ENCODE peak calls at places on chromosomes 2 and 18, in four cellular contexts. Q, N, R and I are unnamed samples.

GRCh38 chr18:24949908-24950307 is 402.1 kb downstream of the ZNF521 start:
- DNase-seq in Q (no peak), N (no peak), R (no peak), I (no peak)

GRCh38 chr2:190511104-190511503 is 23.4 kb downstream of the NEMP2 start:
- DNase-seq in Q (no peak), N (no peak), R (peak; percentile 53), I (no peak)

GRCh38 chr2:83168377-83168776 is 1290.7 kb downstream of the SUCLG1 start:
- DNase-seq in Q (no peak), N (no peak), R (no peak), I (no peak)

GRCh38 chr2:128756372-128756730 is 437.7 kb upstream of the HS6ST1 start:
- DNase-seq in Q (peak; percentile 46), N (no peak), R (no peak), I (no peak)

GRCh38 chr2:210496512-210496911 is 20.0 kb upstream of the LANCL1 start:
- DNase-seq in Q (no peak), N (no peak), R (no peak), I (no peak)

GRCh38 chr18:1999387-1999786 is 571.9 kb downstream of the METTL4 start:
- DNase-seq in Q (no peak), N (no peak), R (no peak), I (no peak)

GRCh38 chr2:136736236-136736635 is 29.1 kb upstream of the THSD7B start:
- DNase-seq in Q (no peak), N (no peak), R (no peak), I (no peak)

GRCh38 chr2:27078267-27079194 is at the start of gene EMILIN1:
- DNase-seq in Q (peak; percentile 85), N (peak; percentile 96), R (peak; percentile 96), I (peak; percentile 83)

GRCh38 chr2:235505210-235505741 is 11.4 kb downstream of the AGAP1 start:
- DNase-seq in Q (no peak), N (peak; percentile 48), R (no peak), I (no peak)

GRCh38 chr2:16002144-16002543 is 61.8 kb downstream of the MYCN start:
- DNase-seq in Q (no peak), N (no peak), R (no peak), I (no peak)

GRCh38 chr2:28543316-28544068 is 47.6 kb downstream of the PLB1 start:
- DNase-seq in Q (no peak), N (no peak), R (peak; percentile 56), I (peak; percentile 49)

GRCh38 chr2:23361185-23361584 is 23.8 kb upstream of the KLHL29 start:
- DNase-seq in Q (no peak), N (no peak), R (no peak), I (no peak)

GRCh38 chr2:199704358-199705238 is 146.4 kb downstream of the FTCDNL1 start:
- DNase-seq in Q (no peak), N (no peak), R (no peak), I (no peak)

GRCh38 chr18:23115683-23116096 is 19.6 kb upstream of the CABLES1 start:
- DNase-seq in Q (no peak), N (no peak), R (peak; percentile 95), I (peak; percentile 88)

GRCh38 chr18:23165271-23165670 is 30.0 kb downstream of the CABLES1 start:
- DNase-seq in Q (no peak), N (no peak), R (no peak), I (no peak)

GRCh38 chr2:69483024-69483423 is 45.8 kb upstream of the NFU1 start:
- DNase-seq in Q (no peak), N (no peak), R (peak; percentile 69), I (no peak)

GRCh38 chr18:67386028-67386427 is 130.5 kb downstream of the DSEL start:
- DNase-seq in Q (no peak), N (no peak), R (peak; percentile 50), I (no peak)

GRCh38 chr2:120298173-120298835 is 45.7 kb downstream of the RALB start:
- DNase-seq in Q (no peak), N (no peak), R (peak; percentile 58), I (no peak)

DNA sequence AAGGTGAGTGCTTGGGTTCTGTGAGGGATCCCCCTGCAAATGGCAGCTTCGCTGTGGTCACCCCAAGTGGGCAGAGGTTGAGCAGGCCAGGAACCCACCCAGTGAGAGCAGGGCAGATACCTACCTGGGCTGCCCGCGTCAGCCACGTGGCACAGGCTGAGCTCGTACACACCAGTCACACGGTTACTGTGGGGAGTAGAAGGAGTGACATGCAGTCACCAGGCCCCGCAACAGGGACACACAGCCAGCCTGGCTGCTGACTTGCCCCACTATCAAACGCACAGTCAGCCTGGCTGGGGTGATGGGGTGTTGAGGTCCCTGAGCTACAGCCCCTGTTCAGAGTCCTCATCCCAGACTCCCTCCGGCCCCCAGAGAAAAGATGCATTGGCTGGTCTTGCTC is 32.2 kb downstream of the AQP12A start:
- DNase-seq in Q (no peak), N (no peak), R (no peak), I (no peak)
- H3K4me3 ChIP-seq in Q (no peak overlapping the region), N (no peak overlapping the region), R (no peak overlapping the region), I (no peak overlapping the region)

GRCh38 chr2:86025229-86025820 is 80.4 kb downstream of the POLR1A start:
- DNase-seq in Q (no peak), N (peak; percentile 39), R (no peak), I (no peak)

GRCh38 chr2:86025976-86026743 is 79.5 kb downstream of the POLR1A start:
- DNase-seq in Q (no peak), N (peak; percentile 19), R (no peak), I (no peak)

GRCh38 chr2:86027913-86028762 is 77.5 kb downstream of the POLR1A start:
- DNase-seq in Q (no peak), N (peak; percentile 43), R (no peak), I (no peak)

GRCh38 chr2:86027196-86027912 is 78.3 kb downstream of the POLR1A start:
- DNase-seq in Q (no peak), N (peak; percentile 74), R (no peak), I (no peak)

GRCh38 chr2:86026744-86027065 is 79.0 kb downstream of the POLR1A start:
- DNase-seq in Q (no peak), N (peak; percentile 49), R (no peak), I (no peak)
- H3K4me3 ChIP-seq in Q (no peak overlapping the region), N (no peak overlapping the region), R (no peak overlapping the region), I (no peak overlapping the region)

GRCh38 chr2:230414302-230414701 is 1.7 kb upstream of the SP100 start:
- DNase-seq in Q (no peak), N (no peak), R (no peak), I (no peak)

GRCh38 chr2:230417436-230417835 is 1.4 kb downstream of the SP100 start:
- DNase-seq in Q (no peak), N (no peak), R (no peak), I (no peak)

GRCh38 chr2:230418341-230419016 is 2.5 kb downstream of the SP100 start:
- DNase-seq in Q (no peak), N (no peak), R (peak; percentile 75), I (peak; percentile 33)

GRCh38 chr2:230413465-230413864 is 2.5 kb upstream of the SP100 start:
- DNase-seq in Q (no peak), N (no peak), R (no peak), I (no peak)

GRCh38 chr2:230416061-230416721 is at the start of gene SP100:
- DNase-seq in Q (peak; percentile 87), N (peak; percentile 87), R (peak; percentile 84), I (peak; percentile 36)
- H3K4me3 ChIP-seq in Q (peak within 1 kb of the TSS; percentile 58), N (peak within 1 kb of the TSS; percentile 95), R (peak within 1 kb of the TSS; percentile 74), I (peak within 1 kb of the TSS; percentile 73)

GRCh38 chr2:105776560-105776928 is 31.8 kb downstream of the NCK2 start:
- DNase-seq in Q (no peak), N (peak; percentile 55), R (no peak), I (no peak)

GRCh38 chr2:105777506-105778343 is 33.0 kb downstream of the NCK2 start:
- DNase-seq in Q (no peak), N (no peak), R (no peak), I (no peak)

GRCh38 chr2:105777071-105777482 is 32.4 kb downstream of the NCK2 start:
- DNase-seq in Q (no peak), N (no peak), R (no peak), I (no peak)

GRCh38 chr2:105774781-105775337 is 30.1 kb downstream of the NCK2 start:
- DNase-seq in Q (no peak), N (no peak), R (no peak), I (no peak)

DNA sequence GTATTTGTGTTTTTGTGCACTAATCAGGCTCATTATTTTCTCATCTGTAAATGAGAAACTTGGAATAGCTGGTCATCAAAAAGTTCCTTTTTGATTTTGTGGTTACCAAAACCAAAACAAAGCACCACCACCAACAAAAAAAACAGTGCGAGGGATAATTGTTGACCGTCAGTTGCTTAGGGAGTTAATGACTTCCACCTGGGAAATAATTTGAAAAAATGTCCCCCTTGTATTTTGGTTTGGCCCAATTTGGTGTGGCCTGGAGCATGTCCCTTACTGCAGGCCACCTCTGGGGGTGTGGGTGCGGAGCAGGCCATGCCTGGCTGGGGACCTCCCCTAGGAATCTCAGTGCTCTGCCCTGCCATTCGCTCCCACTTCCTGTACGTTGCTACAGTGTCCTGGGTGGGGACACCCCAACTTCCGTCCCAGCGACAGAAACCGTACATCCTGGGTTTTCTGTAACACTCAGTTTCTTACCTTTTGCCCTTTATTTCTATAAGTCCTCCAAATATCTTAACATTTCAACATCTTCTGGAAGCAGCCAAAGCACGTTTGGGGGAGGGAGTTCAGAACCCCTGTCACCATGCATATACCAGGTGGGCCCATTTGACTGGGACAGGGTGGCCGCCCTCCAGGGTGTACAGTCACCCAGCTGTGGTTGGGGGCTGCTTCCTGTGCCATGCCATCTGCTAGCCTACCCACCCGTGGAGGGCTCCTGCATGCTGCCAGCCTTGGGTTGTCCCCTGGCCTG is 31.3 kb downstream of the NCK2 start:
- DNase-seq in Q (no peak), N (peak; percentile 68), R (no peak), I (no peak)
- H3K4me3 ChIP-seq in Q (no peak overlapping the region), N (no peak overlapping the region), R (no peak overlapping the region), I (no peak overlapping the region)

GRCh38 chr2:196182439-196183171 is 11.2 kb upstream of the STK17B start:
- DNase-seq in Q (no peak), N (no peak), R (no peak), I (no peak)

GRCh38 chr2:196184919-196185318 is 13.5 kb upstream of the STK17B start:
- DNase-seq in Q (no peak), N (no peak), R (no peak), I (no peak)

GRCh38 chr2:196181484-196181883 is 10.1 kb upstream of the STK17B start:
- DNase-seq in Q (no peak), N (no peak), R (no peak), I (no peak)

GRCh38 chr2:196183172-196183473 is 11.7 kb upstream of the STK17B start:
- DNase-seq in Q (no peak), N (no peak), R (no peak), I (no peak)

DNA sequence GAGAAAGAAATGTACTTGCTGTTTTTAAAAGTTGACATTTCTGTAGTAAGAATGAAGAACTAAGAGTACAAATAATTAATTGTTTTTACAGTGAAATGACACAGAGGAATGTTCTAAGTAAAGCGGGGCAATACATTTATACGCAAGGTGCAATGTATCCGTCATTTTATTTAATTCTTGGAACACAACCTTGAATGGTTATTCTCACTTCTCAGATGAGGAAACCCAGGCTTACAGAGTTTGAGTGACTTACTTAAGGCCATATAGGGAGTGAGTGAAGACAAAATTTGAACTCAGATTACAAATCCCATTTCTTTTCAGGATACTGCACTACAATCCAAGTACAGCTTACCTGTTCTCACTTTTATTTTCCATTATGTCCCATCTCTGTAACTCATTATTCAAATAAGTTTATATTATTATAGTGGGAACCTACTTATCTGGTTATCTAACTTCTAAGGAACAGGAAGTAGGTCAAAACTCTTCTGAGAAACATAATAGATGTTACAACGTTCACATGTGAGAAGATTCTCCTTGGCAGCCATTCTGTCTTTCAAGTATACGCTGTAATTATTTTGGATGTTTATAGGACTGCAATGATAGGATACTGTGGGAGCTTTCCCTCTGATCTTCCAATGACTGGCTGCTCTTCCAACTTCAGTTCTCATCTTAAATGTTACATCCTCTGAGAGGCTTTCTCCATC is 12.3 kb upstream of the STK17B start:
- DNase-seq in Q (no peak), N (no peak), R (no peak), I (no peak)
- H3K4me3 ChIP-seq in Q (no peak overlapping the region), N (no peak overlapping the region), R (no peak overlapping the region), I (no peak overlapping the region)